ENCODE peak calls at places on chromosomes 12 and 14, in nine cellular contexts. One of them, this sample, is unnamed.
A peak's percentile ranks its signal among the peaks of the same experiment; 100 is the strongest.

GRCh38 chr14:41362134-41362533 is 244.5 kb upstream of the LRFN5 start:
- DNase-seq in neural progenitor cell: no peak
- DNase-seq in astrocyte of the spinal cord: no peak
- DNase-seq in fibroblast of villous mesenchyme: no peak
- DNase-seq in uterus: no peak
- DNase-seq in IMR-90: no peak
- DNase-seq in cardiac muscle cell: no peak
- DNase-seq in heart left ventricle: no peak
- DNase-seq in A549: no peak
- DNase-seq in this sample: no peak

GRCh38 chr12:14072952-14073351 is 91.5 kb upstream of the GRIN2B start:
- DNase-seq in neural progenitor cell: no peak
- DNase-seq in astrocyte of the spinal cord: no peak
- DNase-seq in fibroblast of villous mesenchyme: no peak
- DNase-seq in uterus: no peak
- DNase-seq in IMR-90: no peak
- DNase-seq in cardiac muscle cell: peak; percentile 7
- DNase-seq in heart left ventricle: no peak
- DNase-seq in A549: no peak
- DNase-seq in this sample: no peak

GRCh38 chr12:32502693-32503510 is 103.5 kb downstream of the FGD4 start:
- DNase-seq in neural progenitor cell: peak; percentile 20
- DNase-seq in astrocyte of the spinal cord: peak; percentile 38
- DNase-seq in fibroblast of villous mesenchyme: peak; percentile 83
- DNase-seq in uterus: no peak
- DNase-seq in IMR-90: peak; percentile 55
- DNase-seq in cardiac muscle cell: peak; percentile 91
- DNase-seq in heart left ventricle: no peak
- DNase-seq in A549: no peak
- DNase-seq in this sample: no peak

GRCh38 chr12:12714276-12715001 is 2.7 kb upstream of the CDKN1B start:
- DNase-seq in neural progenitor cell: peak; percentile 53
- DNase-seq in astrocyte of the spinal cord: peak; percentile 38
- DNase-seq in fibroblast of villous mesenchyme: peak; percentile 55
- DNase-seq in uterus: no peak
- DNase-seq in IMR-90: peak; percentile 45
- DNase-seq in cardiac muscle cell: no peak
- DNase-seq in heart left ventricle: peak; percentile 36
- DNase-seq in A549: peak; percentile 68
- DNase-seq in this sample: no peak

GRCh38 chr14:103302966-103303365 is 31.1 kb upstream of the EIF5 start:
- DNase-seq in neural progenitor cell: no peak
- DNase-seq in astrocyte of the spinal cord: no peak
- DNase-seq in fibroblast of villous mesenchyme: peak; percentile 25
- DNase-seq in uterus: no peak
- DNase-seq in IMR-90: peak; percentile 17
- DNase-seq in cardiac muscle cell: peak; percentile 51
- DNase-seq in heart left ventricle: no peak
- DNase-seq in A549: no peak
- DNase-seq in this sample: no peak

GRCh38 chr12:121518656-121519055 is 62.2 kb downstream of the KDM2B start:
- DNase-seq in neural progenitor cell: no peak
- DNase-seq in astrocyte of the spinal cord: no peak
- DNase-seq in fibroblast of villous mesenchyme: no peak
- DNase-seq in uterus: no peak
- DNase-seq in IMR-90: no peak
- DNase-seq in cardiac muscle cell: no peak
- DNase-seq in heart left ventricle: no peak
- DNase-seq in A549: no peak
- DNase-seq in this sample: no peak

GRCh38 chr14:48023881-48024280 is 348.5 kb upstream of the MDGA2 start:
- DNase-seq in neural progenitor cell: no peak
- DNase-seq in astrocyte of the spinal cord: no peak
- DNase-seq in fibroblast of villous mesenchyme: no peak
- DNase-seq in uterus: no peak
- DNase-seq in IMR-90: no peak
- DNase-seq in cardiac muscle cell: no peak
- DNase-seq in heart left ventricle: no peak
- DNase-seq in A549: no peak
- DNase-seq in this sample: no peak

GRCh38 chr12:67760586-67761275 is 112.2 kb downstream of the DYRK2 start:
- DNase-seq in neural progenitor cell: no peak
- DNase-seq in astrocyte of the spinal cord: no peak
- DNase-seq in fibroblast of villous mesenchyme: no peak
- DNase-seq in uterus: no peak
- DNase-seq in IMR-90: peak; percentile 38
- DNase-seq in cardiac muscle cell: peak; percentile 53
- DNase-seq in heart left ventricle: no peak
- DNase-seq in A549: no peak
- DNase-seq in this sample: no peak

GRCh38 chr12:62866451-62867082 is 68.4 kb downstream of the PPM1H start:
- DNase-seq in neural progenitor cell: no peak
- DNase-seq in astrocyte of the spinal cord: peak; percentile 78
- DNase-seq in fibroblast of villous mesenchyme: peak; percentile 79
- DNase-seq in uterus: no peak
- DNase-seq in IMR-90: peak; percentile 77
- DNase-seq in cardiac muscle cell: peak; percentile 67
- DNase-seq in heart left ventricle: no peak
- DNase-seq in A549: peak; percentile 85
- DNase-seq in this sample: peak; percentile 90

GRCh38 chr14:86510503-86510902 is 980.6 kb downstream of the FLRT2 start:
- DNase-seq in neural progenitor cell: no peak
- DNase-seq in astrocyte of the spinal cord: peak; percentile 8
- DNase-seq in fibroblast of villous mesenchyme: no peak
- DNase-seq in uterus: peak; percentile 26
- DNase-seq in IMR-90: peak; percentile 3
- DNase-seq in cardiac muscle cell: peak; percentile 71
- DNase-seq in heart left ventricle: no peak
- DNase-seq in A549: no peak
- DNase-seq in this sample: no peak

GRCh38 chr12:55653031-55653430 is 16.3 kb downstream of the OR10P1 start:
- DNase-seq in neural progenitor cell: no peak
- DNase-seq in astrocyte of the spinal cord: no peak
- DNase-seq in fibroblast of villous mesenchyme: no peak
- DNase-seq in uterus: no peak
- DNase-seq in IMR-90: no peak
- DNase-seq in cardiac muscle cell: no peak
- DNase-seq in heart left ventricle: no peak
- DNase-seq in A549: no peak
- DNase-seq in this sample: no peak

GRCh38 chr14:63662776-63663175 is 21.1 kb upstream of the WDR89 start:
- DNase-seq in neural progenitor cell: no peak
- DNase-seq in astrocyte of the spinal cord: no peak
- DNase-seq in fibroblast of villous mesenchyme: no peak
- DNase-seq in uterus: no peak
- DNase-seq in IMR-90: no peak
- DNase-seq in cardiac muscle cell: no peak
- DNase-seq in heart left ventricle: no peak
- DNase-seq in A549: no peak
- DNase-seq in this sample: no peak

DNA sequence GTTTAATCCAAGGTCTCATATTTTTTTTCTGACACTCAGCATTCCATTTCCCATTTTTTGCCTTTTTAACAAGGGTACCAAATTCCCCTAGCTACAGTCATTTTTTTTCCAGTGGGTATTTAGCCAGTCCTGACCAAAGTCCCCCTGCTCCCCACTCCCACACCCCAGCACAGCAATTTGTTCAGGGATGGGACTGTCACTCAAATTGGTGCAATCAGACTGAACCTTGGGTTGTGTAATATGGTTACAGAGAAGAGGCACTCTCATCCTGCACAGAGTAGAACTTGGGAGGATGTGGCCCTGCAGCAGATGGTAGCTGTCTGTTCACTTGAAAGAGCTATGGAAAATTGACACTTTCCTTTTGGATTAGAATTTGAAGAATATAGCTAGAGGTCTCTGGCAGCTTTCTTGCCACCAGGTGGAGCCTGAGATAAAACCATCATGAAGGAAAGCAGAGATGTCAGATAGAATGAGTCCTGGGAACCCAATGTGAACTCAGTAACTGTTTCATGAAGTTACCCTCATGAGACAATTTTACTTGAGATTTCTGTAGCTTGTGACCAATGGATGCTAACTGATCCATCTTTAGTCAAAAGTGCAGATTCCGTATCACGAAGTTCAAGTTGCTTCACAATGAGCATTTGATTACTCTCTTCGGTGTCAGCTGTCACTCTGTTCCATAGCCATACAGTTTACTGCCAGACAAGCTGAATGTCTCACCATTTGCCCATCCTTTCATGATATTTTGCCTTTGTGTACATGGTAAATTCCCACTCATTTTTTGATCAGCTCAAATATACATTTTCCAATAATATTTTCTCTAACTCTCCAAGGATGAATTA is 394.0 kb upstream of the SYT1 start:
- DNase-seq in neural progenitor cell: peak; percentile 60
- DNase-seq in astrocyte of the spinal cord: peak; percentile 66
- DNase-seq in fibroblast of villous mesenchyme: peak; percentile 46
- DNase-seq in uterus: no peak
- DNase-seq in IMR-90: peak; percentile 60
- DNase-seq in cardiac muscle cell: peak; percentile 42
- DNase-seq in heart left ventricle: no peak
- DNase-seq in A549: peak; percentile 64
- DNase-seq in this sample: peak; percentile 64
- TF ChIP-seq CTCF in neural progenitor cell: peak; percentile 69
- TF ChIP-seq CTCF in astrocyte of the spinal cord: peak; percentile 75
- TF ChIP-seq CTCF in fibroblast of villous mesenchyme: peak; percentile 50
- TF ChIP-seq CTCF in uterus: peak; percentile 6
- TF ChIP-seq CTCF in IMR-90: peak; percentile 70
- TF ChIP-seq CTCF in cardiac muscle cell: peak; percentile 43
- TF ChIP-seq CTCF in heart left ventricle: peak; percentile 15
- TF ChIP-seq CTCF in A549: peak; percentile 67
- TF ChIP-seq CTCF in this sample: peak; percentile 84

DNA sequence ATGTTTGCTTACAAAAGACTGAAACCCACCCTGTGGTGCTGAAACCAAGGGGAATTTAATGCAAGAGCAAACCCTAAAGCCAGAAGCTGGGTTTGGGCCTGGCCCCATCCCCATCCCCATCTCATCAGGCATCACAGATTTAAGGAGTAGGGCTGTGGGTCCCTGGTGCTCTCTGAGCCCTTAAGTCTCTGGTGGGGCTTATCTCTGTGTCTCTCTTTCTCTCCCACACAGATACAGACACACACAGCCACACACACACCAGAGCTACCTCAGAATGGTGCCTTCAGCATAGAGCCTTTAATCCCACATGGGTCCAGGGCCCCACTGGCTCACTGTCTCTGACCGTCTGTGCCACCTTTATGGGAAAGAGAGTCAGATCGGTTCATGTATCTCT is 237.0 kb downstream of the SLC41A2 start:
- DNase-seq in neural progenitor cell: peak; percentile 78
- DNase-seq in astrocyte of the spinal cord: no peak
- DNase-seq in fibroblast of villous mesenchyme: no peak
- DNase-seq in uterus: no peak
- DNase-seq in IMR-90: no peak
- DNase-seq in cardiac muscle cell: no peak
- DNase-seq in heart left ventricle: no peak
- DNase-seq in A549: no peak
- DNase-seq in this sample: no peak
- H3K4me3 ChIP-seq in neural progenitor cell: no peak overlapping the region
- H3K4me3 ChIP-seq in astrocyte of the spinal cord: no peak overlapping the region
- H3K4me3 ChIP-seq in fibroblast of villous mesenchyme: no peak overlapping the region
- H3K4me3 ChIP-seq in uterus: no peak overlapping the region
- H3K4me3 ChIP-seq in IMR-90: no peak overlapping the region
- H3K4me3 ChIP-seq in cardiac muscle cell: no peak overlapping the region
- H3K4me3 ChIP-seq in heart left ventricle: peak overlapping the region; percentile 53
- H3K4me3 ChIP-seq in A549: no peak overlapping the region
- H3K4me3 ChIP-seq in this sample: no peak overlapping the region

GRCh38 chr12:16359512-16360491 is 12.4 kb downstream of the MGST1 start:
- DNase-seq in neural progenitor cell: peak; percentile 82
- DNase-seq in astrocyte of the spinal cord: peak; percentile 38
- DNase-seq in fibroblast of villous mesenchyme: peak; percentile 68
- DNase-seq in uterus: peak; percentile 37
- DNase-seq in IMR-90: peak; percentile 47
- DNase-seq in cardiac muscle cell: peak; percentile 78
- DNase-seq in heart left ventricle: peak; percentile 38
- DNase-seq in A549: peak; percentile 72
- DNase-seq in this sample: peak; percentile 34
- TF ChIP-seq CTCF in neural progenitor cell: peak; percentile 98
- TF ChIP-seq CTCF in astrocyte of the spinal cord: peak; percentile 81
- TF ChIP-seq CTCF in fibroblast of villous mesenchyme: peak; percentile 85
- TF ChIP-seq CTCF in uterus: peak; percentile 31
- TF ChIP-seq CTCF in IMR-90: peak; percentile 63
- TF ChIP-seq CTCF in cardiac muscle cell: peak; percentile 84
- TF ChIP-seq CTCF in heart left ventricle: no peak
- TF ChIP-seq CTCF in A549: peak; percentile 85
- TF ChIP-seq CTCF in this sample: peak; percentile 85

DNA sequence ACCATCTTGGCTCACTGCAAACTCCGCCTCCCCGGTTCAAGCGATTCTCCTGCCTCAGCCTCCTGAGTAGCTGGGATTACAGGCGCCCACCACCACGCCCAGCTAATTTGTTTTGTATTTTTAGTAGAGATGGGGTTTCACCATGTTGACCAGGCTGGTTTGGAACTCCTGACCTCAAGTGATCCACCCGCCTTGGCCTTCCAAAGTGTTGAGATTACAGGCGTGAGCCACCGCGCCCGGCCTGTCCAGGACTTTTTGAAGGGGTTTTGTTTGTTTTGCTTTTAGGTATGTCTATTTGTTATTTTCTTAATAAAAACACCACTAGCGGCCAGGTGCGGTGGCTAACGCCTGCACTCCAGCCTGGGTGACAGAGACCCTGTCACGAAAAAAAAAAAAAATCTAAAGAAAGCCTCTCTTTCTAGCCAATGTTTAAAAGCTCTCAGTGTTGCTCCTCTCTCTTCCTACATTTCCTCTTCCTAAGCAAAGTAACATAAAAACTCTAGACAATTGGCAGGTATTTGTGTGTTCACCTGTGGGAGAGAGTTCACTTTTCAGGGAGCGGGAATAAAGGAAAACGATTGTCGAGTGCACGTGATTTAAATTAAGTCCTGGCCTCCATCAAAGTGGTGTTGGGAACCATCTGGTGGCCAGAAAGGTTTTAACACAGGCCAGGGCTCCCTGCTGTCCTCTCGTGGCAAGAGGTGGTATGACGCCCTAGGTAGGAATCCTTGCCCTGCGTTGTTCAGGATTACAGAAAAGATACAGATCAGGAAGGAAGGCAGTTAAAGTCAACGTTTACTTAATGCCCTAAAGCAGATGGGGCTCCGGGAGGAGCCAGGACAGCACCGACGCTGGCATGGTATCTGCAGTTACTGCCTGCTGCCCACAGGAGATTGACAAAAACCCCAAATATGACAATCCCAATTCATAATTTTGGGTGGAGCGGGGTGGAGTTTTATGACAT is 36.2 kb upstream of the ATP23 start:
- DNase-seq in neural progenitor cell: peak; percentile 93
- DNase-seq in astrocyte of the spinal cord: peak; percentile 88
- DNase-seq in fibroblast of villous mesenchyme: peak; percentile 94
- DNase-seq in uterus: peak; percentile 89
- DNase-seq in IMR-90: peak; percentile 88
- DNase-seq in cardiac muscle cell: peak; percentile 92
- DNase-seq in heart left ventricle: peak; percentile 78
- DNase-seq in A549: peak; percentile 92
- DNase-seq in this sample: peak; percentile 80
- H3K4me3 ChIP-seq in neural progenitor cell: no peak overlapping the region
- H3K4me3 ChIP-seq in astrocyte of the spinal cord: no peak overlapping the region
- H3K4me3 ChIP-seq in fibroblast of villous mesenchyme: no peak overlapping the region
- H3K4me3 ChIP-seq in uterus: no peak overlapping the region
- H3K4me3 ChIP-seq in IMR-90: no peak overlapping the region
- H3K4me3 ChIP-seq in cardiac muscle cell: no peak overlapping the region
- H3K4me3 ChIP-seq in heart left ventricle: peak overlapping the region; percentile 35
- H3K4me3 ChIP-seq in A549: no peak overlapping the region
- H3K4me3 ChIP-seq in this sample: no peak overlapping the region

This sample was measured in brain microvascular endothelial cell.